ENCODE peak calls at places on chromosomes 7 and 10, in nine cellular contexts. One of them, this sample, is unnamed. For H3K36me3, the result is how much of the 10 kb centered on the place peaks cover.

GRCh38 chr7:94401411-94401810 is 6.7 kb downstream of the COL1A2 start:
- DNase-seq in CD8-positive, alpha-beta T cell: no peak
- DNase-seq in heart left ventricle: no peak
- DNase-seq in brain microvascular endothelial cell: no peak
- DNase-seq in fibroblast of lung: no peak
- DNase-seq in stomach: no peak
- DNase-seq in A673: no peak
- DNase-seq in uterus: no peak
- DNase-seq in GM23338: no peak
- DNase-seq in this sample: no peak

GRCh38 chr10:24556746-24557742 is 166.6 kb downstream of the ARHGAP21 start:
- DNase-seq in CD8-positive, alpha-beta T cell: no peak
- DNase-seq in heart left ventricle: no peak
- DNase-seq in brain microvascular endothelial cell: peak
- DNase-seq in fibroblast of lung: peak
- DNase-seq in stomach: no peak
- DNase-seq in A673: peak
- DNase-seq in uterus: no peak
- DNase-seq in GM23338: peak
- DNase-seq in this sample: peak

GRCh38 chr7:159091480-159092475 is 52.9 kb downstream of the VIPR2 start:
- DNase-seq in CD8-positive, alpha-beta T cell: no peak
- DNase-seq in heart left ventricle: no peak
- DNase-seq in brain microvascular endothelial cell: no peak
- DNase-seq in fibroblast of lung: no peak
- DNase-seq in stomach: peak
- DNase-seq in A673: no peak
- DNase-seq in uterus: no peak
- DNase-seq in GM23338: no peak
- DNase-seq in this sample: no peak

GRCh38 chr10:6995846-6996245 is 415.0 kb downstream of the SFMBT2 start:
- DNase-seq in CD8-positive, alpha-beta T cell: no peak
- DNase-seq in heart left ventricle: no peak
- DNase-seq in brain microvascular endothelial cell: no peak
- DNase-seq in fibroblast of lung: peak
- DNase-seq in stomach: no peak
- DNase-seq in A673: no peak
- DNase-seq in uterus: no peak
- DNase-seq in GM23338: no peak
- DNase-seq in this sample: no peak

GRCh38 chr7:85705076-85705475 is 518.2 kb upstream of the SEMA3D start:
- DNase-seq in CD8-positive, alpha-beta T cell: no peak
- DNase-seq in heart left ventricle: no peak
- DNase-seq in brain microvascular endothelial cell: no peak
- DNase-seq in fibroblast of lung: peak
- DNase-seq in stomach: no peak
- DNase-seq in A673: no peak
- DNase-seq in uterus: no peak
- DNase-seq in GM23338: no peak
- DNase-seq in this sample: no peak

GRCh38 chr10:45444976-45445898 is 71.2 kb downstream of the ALOX5 start:
- DNase-seq in CD8-positive, alpha-beta T cell: no peak
- DNase-seq in heart left ventricle: no peak
- DNase-seq in brain microvascular endothelial cell: no peak
- DNase-seq in fibroblast of lung: no peak
- DNase-seq in stomach: peak
- DNase-seq in A673: no peak
- DNase-seq in uterus: no peak
- DNase-seq in GM23338: no peak
- DNase-seq in this sample: no peak

GRCh38 chr10:124008187-124008970 is 85.0 kb downstream of the CHST15 start:
- DNase-seq in CD8-positive, alpha-beta T cell: no peak
- DNase-seq in heart left ventricle: no peak
- DNase-seq in brain microvascular endothelial cell: no peak
- DNase-seq in fibroblast of lung: no peak
- DNase-seq in stomach: no peak
- DNase-seq in A673: no peak
- DNase-seq in uterus: no peak
- DNase-seq in GM23338: no peak
- DNase-seq in this sample: no peak

GRCh38 chr7:3429981-3430380 is 128.9 kb downstream of the SDK1 start:
- DNase-seq in CD8-positive, alpha-beta T cell: no peak
- DNase-seq in heart left ventricle: no peak
- DNase-seq in brain microvascular endothelial cell: no peak
- DNase-seq in fibroblast of lung: no peak
- DNase-seq in stomach: no peak
- DNase-seq in A673: no peak
- DNase-seq in uterus: no peak
- DNase-seq in GM23338: no peak
- DNase-seq in this sample: no peak

GRCh38 chr10:48439031-48439430 is 132.6 kb downstream of the MAPK8 start:
- DNase-seq in CD8-positive, alpha-beta T cell: no peak
- DNase-seq in heart left ventricle: no peak
- DNase-seq in brain microvascular endothelial cell: peak
- DNase-seq in fibroblast of lung: peak
- DNase-seq in stomach: no peak
- DNase-seq in A673: no peak
- DNase-seq in uterus: no peak
- DNase-seq in GM23338: no peak
- DNase-seq in this sample: no peak

GRCh38 chr10:69071610-69072009 is 16.3 kb upstream of the SRGN start:
- DNase-seq in CD8-positive, alpha-beta T cell: no peak
- DNase-seq in heart left ventricle: peak
- DNase-seq in brain microvascular endothelial cell: no peak
- DNase-seq in fibroblast of lung: no peak
- DNase-seq in stomach: no peak
- DNase-seq in A673: no peak
- DNase-seq in uterus: no peak
- DNase-seq in GM23338: no peak
- DNase-seq in this sample: no peak

GRCh38 chr10:49053053-49053997 is 62.0 kb downstream of the VSTM4 start:
- DNase-seq in CD8-positive, alpha-beta T cell: no peak
- DNase-seq in heart left ventricle: peak
- DNase-seq in brain microvascular endothelial cell: no peak
- DNase-seq in fibroblast of lung: no peak
- DNase-seq in stomach: no peak
- DNase-seq in A673: no peak
- DNase-seq in uterus: no peak
- DNase-seq in GM23338: no peak
- DNase-seq in this sample: no peak

GRCh38 chr7:32253245-32253644 is 183.0 kb upstream of the PDE1C start:
- DNase-seq in CD8-positive, alpha-beta T cell: no peak
- DNase-seq in heart left ventricle: no peak
- DNase-seq in brain microvascular endothelial cell: no peak
- DNase-seq in fibroblast of lung: no peak
- DNase-seq in stomach: no peak
- DNase-seq in A673: no peak
- DNase-seq in uterus: no peak
- DNase-seq in GM23338: no peak
- DNase-seq in this sample: no peak

GRCh38 chr7:38975944-38976392 is 1.7 kb upstream of the POU6F2 start:
- DNase-seq in CD8-positive, alpha-beta T cell: no peak
- DNase-seq in heart left ventricle: peak
- DNase-seq in brain microvascular endothelial cell: no peak
- DNase-seq in fibroblast of lung: peak
- DNase-seq in stomach: no peak
- DNase-seq in A673: no peak
- DNase-seq in uterus: no peak
- DNase-seq in GM23338: peak
- DNase-seq in this sample: no peak

GRCh38 chr10:110226555-110226925 is 19.1 kb downstream of the MXI1 start:
- DNase-seq in CD8-positive, alpha-beta T cell: peak
- DNase-seq in heart left ventricle: peak
- DNase-seq in brain microvascular endothelial cell: peak
- DNase-seq in fibroblast of lung: peak
- DNase-seq in stomach: peak
- DNase-seq in A673: peak
- DNase-seq in uterus: peak
- DNase-seq in GM23338: peak
- DNase-seq in this sample: no peak

GRCh38 chr10:77915299-77916105 is 11.1 kb downstream of the DLG5 start:
- DNase-seq in CD8-positive, alpha-beta T cell: no peak
- DNase-seq in heart left ventricle: no peak
- DNase-seq in brain microvascular endothelial cell: no peak
- DNase-seq in fibroblast of lung: no peak
- DNase-seq in stomach: no peak
- DNase-seq in A673: no peak
- DNase-seq in uterus: no peak
- DNase-seq in GM23338: no peak
- DNase-seq in this sample: no peak

GRCh38 chr7:84154991-84155781 is 39.4 kb downstream of the SEMA3A start:
- DNase-seq in CD8-positive, alpha-beta T cell: no peak
- DNase-seq in heart left ventricle: no peak
- DNase-seq in brain microvascular endothelial cell: no peak
- DNase-seq in fibroblast of lung: peak
- DNase-seq in stomach: no peak
- DNase-seq in A673: no peak
- DNase-seq in uterus: no peak
- DNase-seq in GM23338: no peak
- DNase-seq in this sample: no peak

GRCh38 chr7:38020134-38020533 is 99.7 kb downstream of the EPDR1 start:
- DNase-seq in CD8-positive, alpha-beta T cell: no peak
- DNase-seq in heart left ventricle: no peak
- DNase-seq in brain microvascular endothelial cell: peak
- DNase-seq in fibroblast of lung: peak
- DNase-seq in stomach: no peak
- DNase-seq in A673: peak
- DNase-seq in uterus: no peak
- DNase-seq in GM23338: no peak
- DNase-seq in this sample: no peak

GRCh38 chr7:22799633-22800032 is 23.0 kb downstream of the TOMM7 start:
- DNase-seq in CD8-positive, alpha-beta T cell: no peak
- DNase-seq in heart left ventricle: no peak
- DNase-seq in brain microvascular endothelial cell: no peak
- DNase-seq in fibroblast of lung: no peak
- DNase-seq in stomach: no peak
- DNase-seq in A673: no peak
- DNase-seq in uterus: no peak
- DNase-seq in GM23338: no peak
- DNase-seq in this sample: no peak

GRCh38 chr7:74025146-74025545 is 2.8 kb upstream of the ELN start:
- DNase-seq in CD8-positive, alpha-beta T cell: no peak
- DNase-seq in heart left ventricle: no peak
- DNase-seq in brain microvascular endothelial cell: no peak
- DNase-seq in fibroblast of lung: no peak
- DNase-seq in stomach: no peak
- DNase-seq in A673: no peak
- DNase-seq in uterus: no peak
- DNase-seq in GM23338: no peak
- DNase-seq in this sample: no peak

GRCh38 chr10:13440709-13441061 is 88.1 kb downstream of the BEND7 start:
- DNase-seq in CD8-positive, alpha-beta T cell: no peak
- DNase-seq in heart left ventricle: no peak
- DNase-seq in brain microvascular endothelial cell: no peak
- DNase-seq in fibroblast of lung: no peak
- DNase-seq in stomach: no peak
- DNase-seq in A673: no peak
- DNase-seq in uterus: no peak
- DNase-seq in GM23338: no peak
- DNase-seq in this sample: no peak
- H3K4me3 ChIP-seq in CD8-positive, alpha-beta T cell: no peak
- H3K4me3 ChIP-seq in heart left ventricle: peak
- H3K4me3 ChIP-seq in brain microvascular endothelial cell: no peak
- H3K4me3 ChIP-seq in fibroblast of lung: no peak
- H3K4me3 ChIP-seq in stomach: no peak
- H3K4me3 ChIP-seq in A673: peak
- H3K4me3 ChIP-seq in uterus: peak
- H3K4me3 ChIP-seq in GM23338: peak
- H3K4me3 ChIP-seq in this sample: peak

GRCh38 chr10:101958691-101959090 is 97.3 kb downstream of the ARMH3 start:
- DNase-seq in CD8-positive, alpha-beta T cell: no peak
- DNase-seq in heart left ventricle: no peak
- DNase-seq in brain microvascular endothelial cell: no peak
- DNase-seq in fibroblast of lung: no peak
- DNase-seq in stomach: no peak
- DNase-seq in A673: no peak
- DNase-seq in uterus: no peak
- DNase-seq in GM23338: no peak
- DNase-seq in this sample: no peak

GRCh38 chr10:101960879-101961395 is 95.0 kb downstream of the ARMH3 start:
- DNase-seq in CD8-positive, alpha-beta T cell: no peak
- DNase-seq in heart left ventricle: no peak
- DNase-seq in brain microvascular endothelial cell: no peak
- DNase-seq in fibroblast of lung: no peak
- DNase-seq in stomach: no peak
- DNase-seq in A673: no peak
- DNase-seq in uterus: no peak
- DNase-seq in GM23338: no peak
- DNase-seq in this sample: no peak

GRCh38 chr10:101961591-101962498 is 94.1 kb downstream of the ARMH3 start:
- DNase-seq in CD8-positive, alpha-beta T cell: no peak
- DNase-seq in heart left ventricle: peak
- DNase-seq in brain microvascular endothelial cell: peak
- DNase-seq in fibroblast of lung: peak
- DNase-seq in stomach: no peak
- DNase-seq in A673: no peak
- DNase-seq in uterus: no peak
- DNase-seq in GM23338: no peak
- DNase-seq in this sample: no peak

GRCh38 chr10:101956898-101957297 is 99.1 kb downstream of the ARMH3 start:
- DNase-seq in CD8-positive, alpha-beta T cell: no peak
- DNase-seq in heart left ventricle: no peak
- DNase-seq in brain microvascular endothelial cell: no peak
- DNase-seq in fibroblast of lung: no peak
- DNase-seq in stomach: no peak
- DNase-seq in A673: no peak
- DNase-seq in uterus: no peak
- DNase-seq in GM23338: no peak
- DNase-seq in this sample: no peak

GRCh38 chr10:101959349-101959916 is 96.5 kb downstream of the ARMH3 start:
- DNase-seq in CD8-positive, alpha-beta T cell: no peak
- DNase-seq in heart left ventricle: no peak
- DNase-seq in brain microvascular endothelial cell: no peak
- DNase-seq in fibroblast of lung: no peak
- DNase-seq in stomach: no peak
- DNase-seq in A673: no peak
- DNase-seq in uterus: no peak
- DNase-seq in GM23338: no peak
- DNase-seq in this sample: no peak
- H3K36me3 ChIP-seq in CD8-positive, alpha-beta T cell: under half
- H3K36me3 ChIP-seq in heart left ventricle: under half
- H3K36me3 ChIP-seq in brain microvascular endothelial cell: under half
- H3K36me3 ChIP-seq in fibroblast of lung: under half
- H3K36me3 ChIP-seq in stomach: under half
- H3K36me3 ChIP-seq in A673: under half
- H3K36me3 ChIP-seq in uterus: under half
- H3K36me3 ChIP-seq in GM23338: under half
- H3K36me3 ChIP-seq in this sample: under half

GRCh38 chr10:22669163-22669711 is 45.1 kb downstream of the PIP4K2A start:
- DNase-seq in CD8-positive, alpha-beta T cell: peak
- DNase-seq in heart left ventricle: no peak
- DNase-seq in brain microvascular endothelial cell: no peak
- DNase-seq in fibroblast of lung: no peak
- DNase-seq in stomach: no peak
- DNase-seq in A673: no peak
- DNase-seq in uterus: no peak
- DNase-seq in GM23338: no peak
- DNase-seq in this sample: no peak
- H3K27ac ChIP-seq in CD8-positive, alpha-beta T cell: peak
- H3K27ac ChIP-seq in heart left ventricle: no peak
- H3K27ac ChIP-seq in brain microvascular endothelial cell: no peak
- H3K27ac ChIP-seq in fibroblast of lung: no peak
- H3K27ac ChIP-seq in stomach: no peak
- H3K27ac ChIP-seq in A673: no peak
- H3K27ac ChIP-seq in uterus: no peak
- H3K27ac ChIP-seq in GM23338: peak
- H3K27ac ChIP-seq in this sample: no peak

GRCh38 chr7:154202002-154202401 is 149.8 kb downstream of the DPP6 start:
- DNase-seq in CD8-positive, alpha-beta T cell: no peak
- DNase-seq in heart left ventricle: no peak
- DNase-seq in brain microvascular endothelial cell: no peak
- DNase-seq in fibroblast of lung: no peak
- DNase-seq in stomach: no peak
- DNase-seq in A673: no peak
- DNase-seq in uterus: no peak
- DNase-seq in GM23338: no peak
- DNase-seq in this sample: no peak
- H3K4me3 ChIP-seq in CD8-positive, alpha-beta T cell: no peak
- H3K4me3 ChIP-seq in heart left ventricle: no peak
- H3K4me3 ChIP-seq in brain microvascular endothelial cell: no peak
- H3K4me3 ChIP-seq in fibroblast of lung: no peak
- H3K4me3 ChIP-seq in stomach: no peak
- H3K4me3 ChIP-seq in A673: no peak
- H3K4me3 ChIP-seq in uterus: no peak
- H3K4me3 ChIP-seq in GM23338: no peak
- H3K4me3 ChIP-seq in this sample: no peak

This sample was measured in SK-N-MC.